ENCODE peak calls at places on chromosomes 12 and 14, in eight cellular contexts. One of them, this sample, is unnamed.

GRCh38 chr12:53999596-54000104 is 311 bp upstream of the HOXC9 start:
- DNase-seq in astrocyte of the spinal cord: peak
- DNase-seq in coronary artery: no peak
- DNase-seq in breast epithelium: peak
- DNase-seq in tibial artery: peak
- DNase-seq in WERI-Rb-1: peak
- DNase-seq in cardiac fibroblast: no peak
- DNase-seq in thoracic aorta: no peak
- DNase-seq in this sample: no peak

GRCh38 chr12:9701380-9702154 is 31.3 kb downstream of the CLECL1 start:
- DNase-seq in coronary artery: no peak
- DNase-seq in cardiac fibroblast: no peak
- DNase-seq in breast epithelium: no peak
- DNase-seq in tibial artery: no peak
- DNase-seq in thoracic aorta: no peak
- DNase-seq in WERI-Rb-1: no peak
- DNase-seq in astrocyte of the spinal cord: no peak
- DNase-seq in this sample: no peak

GRCh38 chr14:62439210-62439609 is 606.0 kb downstream of the KCNH5 start:
- DNase-seq in cardiac fibroblast: no peak
- DNase-seq in coronary artery: no peak
- DNase-seq in breast epithelium: no peak
- DNase-seq in astrocyte of the spinal cord: no peak
- DNase-seq in thoracic aorta: no peak
- DNase-seq in tibial artery: no peak
- DNase-seq in WERI-Rb-1: no peak
- DNase-seq in this sample: no peak

GRCh38 chr12:14239935-14240872 is 125.3 kb upstream of the ATF7IP start:
- DNase-seq in WERI-Rb-1: peak
- DNase-seq in thoracic aorta: no peak
- DNase-seq in astrocyte of the spinal cord: no peak
- DNase-seq in coronary artery: no peak
- DNase-seq in tibial artery: no peak
- DNase-seq in cardiac fibroblast: no peak
- DNase-seq in breast epithelium: no peak
- DNase-seq in this sample: no peak

GRCh38 chr12:40794087-40794486 is 101.8 kb downstream of the CNTN1 start:
- DNase-seq in astrocyte of the spinal cord: no peak
- DNase-seq in breast epithelium: no peak
- DNase-seq in cardiac fibroblast: no peak
- DNase-seq in coronary artery: no peak
- DNase-seq in WERI-Rb-1: no peak
- DNase-seq in thoracic aorta: no peak
- DNase-seq in tibial artery: no peak
- DNase-seq in this sample: no peak

GRCh38 chr12:12017135-12017581 is 53.6 kb upstream of the BCL2L14 start:
- DNase-seq in WERI-Rb-1: no peak
- DNase-seq in breast epithelium: peak
- DNase-seq in coronary artery: no peak
- DNase-seq in cardiac fibroblast: peak
- DNase-seq in astrocyte of the spinal cord: no peak
- DNase-seq in tibial artery: no peak
- DNase-seq in thoracic aorta: no peak
- DNase-seq in this sample: no peak

GRCh38 chr12:85803231-85803630 is 33.0 kb downstream of the RASSF9 start:
- DNase-seq in WERI-Rb-1: no peak
- DNase-seq in cardiac fibroblast: peak
- DNase-seq in astrocyte of the spinal cord: no peak
- DNase-seq in tibial artery: no peak
- DNase-seq in thoracic aorta: no peak
- DNase-seq in breast epithelium: no peak
- DNase-seq in coronary artery: no peak
- DNase-seq in this sample: no peak

GRCh38 chr12:122356192-122356635 is 66.3 kb downstream of the CLIP1 start:
- DNase-seq in coronary artery: no peak
- DNase-seq in tibial artery: no peak
- DNase-seq in astrocyte of the spinal cord: peak
- DNase-seq in breast epithelium: no peak
- DNase-seq in cardiac fibroblast: peak
- DNase-seq in thoracic aorta: no peak
- DNase-seq in WERI-Rb-1: peak
- DNase-seq in this sample: no peak

GRCh38 chr12:19288603-19289244 is 150.6 kb upstream of the AEBP2 start:
- DNase-seq in breast epithelium: no peak
- DNase-seq in coronary artery: no peak
- DNase-seq in cardiac fibroblast: peak
- DNase-seq in astrocyte of the spinal cord: peak
- DNase-seq in tibial artery: no peak
- DNase-seq in thoracic aorta: no peak
- DNase-seq in WERI-Rb-1: no peak
- DNase-seq in this sample: no peak

GRCh38 chr14:95382747-95383146 is 63.0 kb upstream of the CLMN start:
- DNase-seq in breast epithelium: no peak
- DNase-seq in astrocyte of the spinal cord: no peak
- DNase-seq in tibial artery: no peak
- DNase-seq in coronary artery: no peak
- DNase-seq in WERI-Rb-1: no peak
- DNase-seq in cardiac fibroblast: no peak
- DNase-seq in thoracic aorta: no peak
- DNase-seq in this sample: no peak

GRCh38 chr12:11879306-11879705 is 191.4 kb upstream of the BCL2L14 start:
- DNase-seq in tibial artery: no peak
- DNase-seq in thoracic aorta: no peak
- DNase-seq in astrocyte of the spinal cord: peak
- DNase-seq in breast epithelium: no peak
- DNase-seq in coronary artery: no peak
- DNase-seq in cardiac fibroblast: no peak
- DNase-seq in WERI-Rb-1: no peak
- DNase-seq in this sample: peak

GRCh38 chr12:52249511-52250047 is 16.5 kb downstream of the KRT7 start:
- DNase-seq in breast epithelium: no peak
- DNase-seq in cardiac fibroblast: no peak
- DNase-seq in astrocyte of the spinal cord: no peak
- DNase-seq in thoracic aorta: no peak
- DNase-seq in WERI-Rb-1: no peak
- DNase-seq in tibial artery: peak
- DNase-seq in coronary artery: no peak
- DNase-seq in this sample: no peak

GRCh38 chr12:51389302-51389999 is 1.8 kb downstream of the GALNT6 start:
- DNase-seq in thoracic aorta: no peak
- DNase-seq in WERI-Rb-1: no peak
- DNase-seq in astrocyte of the spinal cord: no peak
- DNase-seq in coronary artery: no peak
- DNase-seq in tibial artery: peak
- DNase-seq in breast epithelium: no peak
- DNase-seq in cardiac fibroblast: no peak
- DNase-seq in this sample: no peak

GRCh38 chr12:66571361-66571760 is 107.5 kb downstream of the GRIP1 start:
- DNase-seq in cardiac fibroblast: no peak
- DNase-seq in breast epithelium: no peak
- DNase-seq in astrocyte of the spinal cord: no peak
- DNase-seq in WERI-Rb-1: no peak
- DNase-seq in thoracic aorta: no peak
- DNase-seq in coronary artery: no peak
- DNase-seq in tibial artery: no peak
- DNase-seq in this sample: no peak

DNA sequence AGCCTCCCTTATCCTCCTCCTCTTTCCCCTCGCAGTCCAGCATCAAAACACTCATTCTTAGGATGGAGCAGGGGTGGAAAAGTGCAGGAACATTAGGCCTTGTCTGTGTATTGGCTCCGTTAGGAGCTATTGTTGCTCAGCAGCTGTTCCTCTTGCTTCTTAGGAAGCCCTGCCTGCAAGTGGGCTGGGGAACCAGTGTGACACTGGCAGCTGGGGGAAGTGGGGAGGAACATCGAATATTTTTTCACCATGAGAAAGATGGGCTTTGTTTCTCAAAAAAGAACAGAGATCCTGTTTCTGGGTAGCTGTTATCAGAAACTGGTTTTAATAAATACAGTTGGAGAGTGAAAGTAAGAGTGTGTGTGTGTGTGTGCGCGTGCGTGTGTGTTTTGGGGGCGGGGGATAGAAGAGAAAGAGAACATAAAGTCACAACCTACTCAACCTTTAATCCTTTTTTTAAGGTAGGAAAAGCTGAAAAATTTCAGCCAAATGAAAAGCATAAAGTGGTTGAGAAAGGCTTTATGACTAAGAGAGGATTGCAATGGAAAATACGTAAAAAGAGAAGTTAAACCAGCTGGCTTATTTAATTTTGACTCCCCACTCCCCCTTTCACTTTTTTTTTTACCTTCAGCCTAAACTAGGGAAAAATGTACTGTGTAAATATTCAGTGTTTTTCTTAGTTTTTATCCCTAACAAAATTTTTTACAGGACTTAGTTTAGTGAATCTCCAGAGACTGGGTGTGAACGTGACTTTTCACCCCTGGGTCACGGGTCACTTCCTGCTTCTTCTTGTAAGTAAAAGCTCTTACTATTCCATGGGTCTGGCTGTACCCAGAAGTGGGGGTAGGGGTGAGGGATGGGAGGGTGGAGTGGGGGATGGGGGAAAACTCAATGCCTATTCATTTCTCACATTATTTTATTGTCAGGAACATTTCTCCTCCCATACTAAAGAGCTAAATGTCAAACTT is 197.1 kb upstream of the PLEKHG7 start:
- DNase-seq in WERI-Rb-1: no peak
- DNase-seq in astrocyte of the spinal cord: peak
- DNase-seq in thoracic aorta: peak
- DNase-seq in breast epithelium: no peak
- DNase-seq in tibial artery: peak
- DNase-seq in coronary artery: no peak
- DNase-seq in cardiac fibroblast: peak
- DNase-seq in this sample: no peak
- H3K4me3 ChIP-seq in WERI-Rb-1: no peak
- H3K4me3 ChIP-seq in astrocyte of the spinal cord: no peak
- H3K4me3 ChIP-seq in thoracic aorta: peak
- H3K4me3 ChIP-seq in breast epithelium: peak
- H3K4me3 ChIP-seq in tibial artery: peak
- H3K4me3 ChIP-seq in coronary artery: peak
- H3K4me3 ChIP-seq in cardiac fibroblast: no peak
- H3K4me3 ChIP-seq in this sample: no peak

DNA sequence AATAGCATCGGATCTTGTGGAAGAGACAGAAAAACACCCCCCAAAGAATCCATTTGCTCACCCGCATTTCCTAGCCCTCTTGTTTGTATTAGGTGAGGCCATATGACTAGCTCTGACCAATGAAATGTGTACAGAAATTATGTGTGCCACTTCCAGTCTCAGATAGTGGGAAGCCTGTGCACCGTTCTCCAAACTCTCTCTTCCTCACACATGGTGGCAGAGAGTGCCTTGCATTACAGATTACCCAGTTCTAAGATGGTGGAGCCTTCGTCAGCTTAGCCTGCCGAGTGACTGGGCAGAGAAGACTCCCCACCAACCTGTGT is 261.6 kb downstream of the TTC8 start:
- DNase-seq in thoracic aorta: no peak
- DNase-seq in tibial artery: no peak
- DNase-seq in cardiac fibroblast: no peak
- DNase-seq in WERI-Rb-1: no peak
- DNase-seq in coronary artery: no peak
- DNase-seq in astrocyte of the spinal cord: no peak
- DNase-seq in breast epithelium: no peak
- DNase-seq in this sample: no peak
- TF ChIP-seq CTCF in thoracic aorta: no peak
- TF ChIP-seq CTCF in tibial artery: no peak
- TF ChIP-seq CTCF in cardiac fibroblast: no peak
- TF ChIP-seq CTCF in WERI-Rb-1: no peak
- TF ChIP-seq CTCF in coronary artery: no peak
- TF ChIP-seq CTCF in astrocyte of the spinal cord: no peak
- TF ChIP-seq CTCF in breast epithelium: no peak
- TF ChIP-seq CTCF in this sample: no peak

GRCh38 chr14:24135834-24136683 is at the start of gene PSME1:
- DNase-seq in astrocyte of the spinal cord: peak
- DNase-seq in thoracic aorta: peak
- DNase-seq in WERI-Rb-1: peak
- DNase-seq in coronary artery: peak
- DNase-seq in breast epithelium: peak
- DNase-seq in tibial artery: peak
- DNase-seq in cardiac fibroblast: peak
- DNase-seq in this sample: peak
- H3K4me3 ChIP-seq in astrocyte of the spinal cord: peak
- H3K4me3 ChIP-seq in thoracic aorta: peak
- H3K4me3 ChIP-seq in WERI-Rb-1: peak
- H3K4me3 ChIP-seq in coronary artery: peak
- H3K4me3 ChIP-seq in breast epithelium: peak
- H3K4me3 ChIP-seq in tibial artery: peak
- H3K4me3 ChIP-seq in cardiac fibroblast: peak
- H3K4me3 ChIP-seq in this sample: peak

DNA sequence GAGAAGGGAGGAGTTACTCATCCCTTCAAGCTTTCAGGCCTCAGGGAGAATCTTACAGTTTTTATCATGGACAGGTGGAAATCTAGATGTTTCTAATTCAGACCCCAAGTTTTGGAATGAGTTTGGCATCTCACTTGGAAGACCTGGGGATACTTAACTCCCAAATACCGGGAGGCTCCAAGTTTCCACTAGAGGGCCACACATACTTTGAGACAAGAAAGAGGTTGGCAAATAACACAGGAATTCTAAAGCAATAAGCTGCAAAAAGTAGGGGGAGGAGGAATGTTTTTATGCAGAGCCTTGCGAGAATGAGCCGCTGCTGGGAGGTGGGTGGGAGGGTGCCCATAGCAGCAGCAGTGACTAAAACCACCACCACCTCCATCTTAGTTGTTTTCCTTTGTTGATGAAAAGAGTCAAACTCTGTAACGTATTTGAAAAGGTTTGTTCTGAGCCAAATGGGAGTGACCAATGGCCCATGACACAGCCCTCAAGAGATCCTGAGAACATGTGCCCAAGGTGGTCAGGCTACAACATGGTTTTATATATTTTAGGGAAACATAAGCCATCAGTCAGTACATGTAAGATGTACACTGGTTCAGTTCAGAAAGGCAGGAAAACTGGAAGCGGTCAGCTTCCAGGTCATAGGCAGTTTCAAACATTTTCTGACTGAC is 34.2 kb upstream of the RNASE1 start:
- DNase-seq in coronary artery: no peak
- DNase-seq in astrocyte of the spinal cord: no peak
- DNase-seq in thoracic aorta: no peak
- DNase-seq in cardiac fibroblast: peak
- DNase-seq in breast epithelium: no peak
- DNase-seq in tibial artery: no peak
- DNase-seq in WERI-Rb-1: no peak
- DNase-seq in this sample: no peak
- TF ChIP-seq CTCF in coronary artery: no peak
- TF ChIP-seq CTCF in astrocyte of the spinal cord: peak
- TF ChIP-seq CTCF in thoracic aorta: no peak
- TF ChIP-seq CTCF in cardiac fibroblast: peak
- TF ChIP-seq CTCF in breast epithelium: peak
- TF ChIP-seq CTCF in tibial artery: peak
- TF ChIP-seq CTCF in WERI-Rb-1: no peak
- TF ChIP-seq CTCF in this sample: peak

GRCh38 chr12:89345830-89346740 is 6.2 kb downstream of the DUSP6 start:
- DNase-seq in breast epithelium: no peak
- DNase-seq in tibial artery: peak
- DNase-seq in astrocyte of the spinal cord: peak
- DNase-seq in coronary artery: no peak
- DNase-seq in WERI-Rb-1: no peak
- DNase-seq in thoracic aorta: no peak
- DNase-seq in cardiac fibroblast: peak
- DNase-seq in this sample: no peak
- H3K4me3 ChIP-seq in breast epithelium: peak
- H3K4me3 ChIP-seq in tibial artery: no peak
- H3K4me3 ChIP-seq in astrocyte of the spinal cord: no peak
- H3K4me3 ChIP-seq in coronary artery: peak
- H3K4me3 ChIP-seq in WERI-Rb-1: no peak
- H3K4me3 ChIP-seq in thoracic aorta: peak
- H3K4me3 ChIP-seq in cardiac fibroblast: no peak
- H3K4me3 ChIP-seq in this sample: no peak